ENCODE peak calls at places on chromosome 4, in ten cellular contexts. One of them, this sample, is unnamed.

GRCh38 chr4:52198356-52198755 is 147.3 kb downstream of the SPATA18 start:
- DNase-seq in uterus: no peak
- DNase-seq in sigmoid colon: no peak
- DNase-seq in esophagus squamous epithelium: no peak
- DNase-seq in body of pancreas: no peak
- DNase-seq in K562: no peak
- DNase-seq in tibial nerve: no peak
- DNase-seq in IMR-90: no peak
- DNase-seq in ovary: no peak
- DNase-seq in A549: no peak
- DNase-seq in this sample: no peak

GRCh38 chr4:186771624-186772023 is 48.0 kb upstream of the FAT1 start:
- DNase-seq in IMR-90: peak
- DNase-seq in K562: no peak
- DNase-seq in esophagus squamous epithelium: no peak
- DNase-seq in tibial nerve: no peak
- DNase-seq in body of pancreas: no peak
- DNase-seq in A549: no peak
- DNase-seq in ovary: no peak
- DNase-seq in sigmoid colon: no peak
- DNase-seq in uterus: no peak
- DNase-seq in this sample: no peak

GRCh38 chr4:113758361-113758760 is 3.2 kb downstream of the CAMK2D start:
- DNase-seq in IMR-90: peak
- DNase-seq in esophagus squamous epithelium: no peak
- DNase-seq in uterus: no peak
- DNase-seq in body of pancreas: no peak
- DNase-seq in K562: no peak
- DNase-seq in A549: no peak
- DNase-seq in ovary: no peak
- DNase-seq in tibial nerve: no peak
- DNase-seq in sigmoid colon: no peak
- DNase-seq in this sample: no peak

GRCh38 chr4:7104366-7105031 is 36.6 kb upstream of the GRPEL1 start:
- DNase-seq in sigmoid colon: no peak
- DNase-seq in ovary: no peak
- DNase-seq in IMR-90: no peak
- DNase-seq in tibial nerve: no peak
- DNase-seq in body of pancreas: no peak
- DNase-seq in esophagus squamous epithelium: no peak
- DNase-seq in uterus: no peak
- DNase-seq in K562: no peak
- DNase-seq in A549: no peak
- DNase-seq in this sample: no peak

GRCh38 chr4:166981847-166982246 is 252.4 kb downstream of the SPOCK3 start:
- DNase-seq in ovary: no peak
- DNase-seq in esophagus squamous epithelium: no peak
- DNase-seq in A549: no peak
- DNase-seq in sigmoid colon: no peak
- DNase-seq in body of pancreas: no peak
- DNase-seq in IMR-90: no peak
- DNase-seq in K562: no peak
- DNase-seq in tibial nerve: no peak
- DNase-seq in uterus: no peak
- DNase-seq in this sample: no peak

GRCh38 chr4:64538219-64538618 is 129.0 kb upstream of the TECRL start:
- DNase-seq in A549: no peak
- DNase-seq in body of pancreas: no peak
- DNase-seq in sigmoid colon: no peak
- DNase-seq in K562: no peak
- DNase-seq in ovary: no peak
- DNase-seq in IMR-90: no peak
- DNase-seq in tibial nerve: no peak
- DNase-seq in esophagus squamous epithelium: no peak
- DNase-seq in uterus: no peak
- DNase-seq in this sample: no peak

GRCh38 chr4:103201724-103202123 is 3.6 kb upstream of the CENPE start:
- DNase-seq in IMR-90: no peak
- DNase-seq in esophagus squamous epithelium: no peak
- DNase-seq in uterus: no peak
- DNase-seq in sigmoid colon: no peak
- DNase-seq in K562: no peak
- DNase-seq in tibial nerve: no peak
- DNase-seq in A549: no peak
- DNase-seq in ovary: no peak
- DNase-seq in body of pancreas: no peak
- DNase-seq in this sample: no peak

GRCh38 chr4:155903453-155903852 is at the start of gene TDO2:
- DNase-seq in ovary: no peak
- DNase-seq in uterus: no peak
- DNase-seq in K562: no peak
- DNase-seq in esophagus squamous epithelium: no peak
- DNase-seq in tibial nerve: no peak
- DNase-seq in body of pancreas: no peak
- DNase-seq in A549: no peak
- DNase-seq in IMR-90: no peak
- DNase-seq in sigmoid colon: no peak
- DNase-seq in this sample: no peak

GRCh38 chr4:6608758-6609414 is 31.6 kb upstream of the MRFAP1 start:
- DNase-seq in sigmoid colon: no peak
- DNase-seq in ovary: no peak
- DNase-seq in body of pancreas: no peak
- DNase-seq in tibial nerve: no peak
- DNase-seq in A549: no peak
- DNase-seq in IMR-90: no peak
- DNase-seq in uterus: no peak
- DNase-seq in K562: peak
- DNase-seq in esophagus squamous epithelium: no peak
- DNase-seq in this sample: no peak

GRCh38 chr4:89248879-89249281 is 58.7 kb downstream of the GPRIN3 start:
- DNase-seq in A549: no peak
- DNase-seq in body of pancreas: peak
- DNase-seq in esophagus squamous epithelium: no peak
- DNase-seq in sigmoid colon: no peak
- DNase-seq in tibial nerve: no peak
- DNase-seq in K562: no peak
- DNase-seq in IMR-90: no peak
- DNase-seq in ovary: no peak
- DNase-seq in uterus: no peak
- DNase-seq in this sample: no peak

GRCh38 chr4:5863461-5864113 is 29.3 kb downstream of the CRMP1 start:
- DNase-seq in esophagus squamous epithelium: no peak
- DNase-seq in ovary: no peak
- DNase-seq in K562: no peak
- DNase-seq in uterus: no peak
- DNase-seq in IMR-90: peak
- DNase-seq in A549: peak
- DNase-seq in body of pancreas: no peak
- DNase-seq in tibial nerve: no peak
- DNase-seq in sigmoid colon: no peak
- DNase-seq in this sample: no peak

GRCh38 chr4:45453258-45453841 is 670.5 kb downstream of the GABRG1 start:
- DNase-seq in uterus: no peak
- DNase-seq in esophagus squamous epithelium: no peak
- DNase-seq in K562: no peak
- DNase-seq in sigmoid colon: no peak
- DNase-seq in tibial nerve: no peak
- DNase-seq in body of pancreas: no peak
- DNase-seq in IMR-90: no peak
- DNase-seq in ovary: no peak
- DNase-seq in A549: no peak
- DNase-seq in this sample: no peak
- TF ChIP-seq CTCF in uterus: no peak
- TF ChIP-seq CTCF in esophagus squamous epithelium: no peak
- TF ChIP-seq CTCF in K562: no peak
- TF ChIP-seq CTCF in sigmoid colon: peak
- TF ChIP-seq CTCF in tibial nerve: peak
- TF ChIP-seq CTCF in body of pancreas: peak
- TF ChIP-seq CTCF in IMR-90: peak
- TF ChIP-seq CTCF in ovary: no peak
- TF ChIP-seq CTCF in A549: no peak
- TF ChIP-seq CTCF in this sample: no peak

GRCh38 chr4:56272003-56272402 is 115.3 kb downstream of the AASDH start:
- DNase-seq in esophagus squamous epithelium: no peak
- DNase-seq in A549: no peak
- DNase-seq in K562: no peak
- DNase-seq in uterus: no peak
- DNase-seq in body of pancreas: no peak
- DNase-seq in tibial nerve: no peak
- DNase-seq in IMR-90: no peak
- DNase-seq in sigmoid colon: no peak
- DNase-seq in ovary: no peak
- DNase-seq in this sample: no peak
- TF ChIP-seq POLR2A in esophagus squamous epithelium: no peak
- TF ChIP-seq POLR2A in A549: no peak
- TF ChIP-seq POLR2A in K562: no peak
- TF ChIP-seq POLR2A in uterus: no peak
- TF ChIP-seq POLR2A in body of pancreas: no peak
- TF ChIP-seq POLR2A in tibial nerve: no peak
- TF ChIP-seq POLR2A in IMR-90: no peak
- TF ChIP-seq POLR2A in sigmoid colon: no peak
- TF ChIP-seq POLR2A in ovary: no peak
- TF ChIP-seq POLR2A in this sample: no peak

GRCh38 chr4:146053901-146054300 is 115.3 kb upstream of the ZNF827 start:
- DNase-seq in IMR-90: peak
- DNase-seq in A549: no peak
- DNase-seq in body of pancreas: no peak
- DNase-seq in uterus: no peak
- DNase-seq in tibial nerve: no peak
- DNase-seq in esophagus squamous epithelium: no peak
- DNase-seq in sigmoid colon: no peak
- DNase-seq in ovary: no peak
- DNase-seq in K562: no peak
- DNase-seq in this sample: no peak

GRCh38 chr4:146054676-146055075 is 116.1 kb upstream of the ZNF827 start:
- DNase-seq in uterus: no peak
- DNase-seq in K562: no peak
- DNase-seq in A549: no peak
- DNase-seq in esophagus squamous epithelium: no peak
- DNase-seq in IMR-90: no peak
- DNase-seq in body of pancreas: no peak
- DNase-seq in ovary: no peak
- DNase-seq in tibial nerve: no peak
- DNase-seq in sigmoid colon: no peak
- DNase-seq in this sample: no peak

GRCh38 chr4:146051724-146052396 is 113.2 kb upstream of the ZNF827 start:
- DNase-seq in esophagus squamous epithelium: no peak
- DNase-seq in tibial nerve: no peak
- DNase-seq in IMR-90: peak
- DNase-seq in ovary: no peak
- DNase-seq in body of pancreas: no peak
- DNase-seq in K562: no peak
- DNase-seq in uterus: no peak
- DNase-seq in sigmoid colon: no peak
- DNase-seq in A549: no peak
- DNase-seq in this sample: no peak

GRCh38 chr4:146049802-146050201 is 111.2 kb upstream of the ZNF827 start:
- DNase-seq in uterus: no peak
- DNase-seq in esophagus squamous epithelium: no peak
- DNase-seq in tibial nerve: no peak
- DNase-seq in A549: no peak
- DNase-seq in IMR-90: no peak
- DNase-seq in body of pancreas: no peak
- DNase-seq in K562: peak
- DNase-seq in sigmoid colon: no peak
- DNase-seq in ovary: no peak
- DNase-seq in this sample: no peak
- TF ChIP-seq CTCF in uterus: no peak
- TF ChIP-seq CTCF in esophagus squamous epithelium: no peak
- TF ChIP-seq CTCF in tibial nerve: no peak
- TF ChIP-seq CTCF in A549: no peak
- TF ChIP-seq CTCF in IMR-90: no peak
- TF ChIP-seq CTCF in body of pancreas: no peak
- TF ChIP-seq CTCF in K562: no peak
- TF ChIP-seq CTCF in sigmoid colon: no peak
- TF ChIP-seq CTCF in ovary: no peak
- TF ChIP-seq CTCF in this sample: no peak

GRCh38 chr4:10091531-10092181 is 24.9 kb downstream of the WDR1 start:
- DNase-seq in esophagus squamous epithelium: no peak
- DNase-seq in sigmoid colon: no peak
- DNase-seq in IMR-90: no peak
- DNase-seq in body of pancreas: no peak
- DNase-seq in A549: no peak
- DNase-seq in tibial nerve: no peak
- DNase-seq in ovary: no peak
- DNase-seq in K562: peak
- DNase-seq in uterus: no peak
- DNase-seq in this sample: peak

GRCh38 chr4:10090467-10091250 is 25.9 kb downstream of the WDR1 start:
- DNase-seq in body of pancreas: no peak
- DNase-seq in sigmoid colon: no peak
- DNase-seq in K562: no peak
- DNase-seq in tibial nerve: no peak
- DNase-seq in IMR-90: no peak
- DNase-seq in ovary: no peak
- DNase-seq in uterus: no peak
- DNase-seq in esophagus squamous epithelium: no peak
- DNase-seq in A549: no peak
- DNase-seq in this sample: no peak

GRCh38 chr4:10093801-10094552 is 22.6 kb downstream of the WDR1 start:
- DNase-seq in A549: no peak
- DNase-seq in ovary: peak
- DNase-seq in body of pancreas: no peak
- DNase-seq in IMR-90: peak
- DNase-seq in tibial nerve: no peak
- DNase-seq in uterus: no peak
- DNase-seq in esophagus squamous epithelium: no peak
- DNase-seq in K562: no peak
- DNase-seq in sigmoid colon: no peak
- DNase-seq in this sample: no peak

GRCh38 chr4:10093273-10093621 is 23.4 kb downstream of the WDR1 start:
- DNase-seq in tibial nerve: no peak
- DNase-seq in esophagus squamous epithelium: no peak
- DNase-seq in A549: no peak
- DNase-seq in sigmoid colon: no peak
- DNase-seq in K562: no peak
- DNase-seq in uterus: no peak
- DNase-seq in body of pancreas: no peak
- DNase-seq in IMR-90: no peak
- DNase-seq in ovary: no peak
- DNase-seq in this sample: no peak

DNA sequence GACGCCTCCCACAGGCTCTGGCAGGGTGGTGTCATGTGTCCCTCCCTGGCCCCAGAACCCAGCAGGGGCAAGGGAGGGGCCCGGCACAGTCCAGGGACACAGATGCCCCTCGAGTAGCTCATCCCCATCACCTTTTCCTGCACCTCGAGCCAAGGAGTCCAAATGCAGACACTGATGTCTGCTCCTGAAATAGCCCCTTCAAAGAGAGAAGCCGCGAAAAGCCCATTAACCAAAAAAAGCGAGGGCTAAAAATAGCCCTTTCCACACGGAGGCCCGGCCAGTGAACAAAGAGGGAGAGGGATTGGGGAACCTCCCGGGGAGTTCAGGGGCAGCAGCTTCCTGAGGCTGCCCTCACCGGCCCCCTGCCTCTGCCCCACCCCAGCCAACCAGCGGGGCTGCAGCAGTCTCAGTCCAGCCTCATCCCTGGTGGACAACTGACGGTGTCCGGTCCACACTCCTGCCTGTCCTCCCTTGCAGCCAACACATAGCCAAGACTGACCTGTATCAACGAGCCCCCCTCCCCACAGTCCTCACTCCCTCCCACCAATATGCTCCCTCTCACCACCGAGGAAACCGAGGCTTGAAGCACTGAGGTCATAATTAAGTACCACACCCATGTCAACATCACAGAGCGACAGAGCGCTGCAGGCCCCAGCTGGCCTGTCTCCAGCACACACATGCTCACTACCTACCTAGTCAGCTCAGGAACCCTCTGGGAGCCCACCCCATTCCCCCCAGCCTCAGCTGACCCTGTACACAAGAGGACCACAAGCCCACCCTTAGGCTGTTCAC is 23.9 kb downstream of the WDR1 start:
- DNase-seq in A549: no peak
- DNase-seq in ovary: no peak
- DNase-seq in K562: no peak
- DNase-seq in sigmoid colon: no peak
- DNase-seq in esophagus squamous epithelium: no peak
- DNase-seq in uterus: no peak
- DNase-seq in IMR-90: no peak
- DNase-seq in tibial nerve: no peak
- DNase-seq in body of pancreas: no peak
- DNase-seq in this sample: no peak
- TF ChIP-seq POLR2A in A549: no peak
- TF ChIP-seq POLR2A in ovary: no peak
- TF ChIP-seq POLR2A in K562: no peak
- TF ChIP-seq POLR2A in sigmoid colon: no peak
- TF ChIP-seq POLR2A in esophagus squamous epithelium: no peak
- TF ChIP-seq POLR2A in uterus: no peak
- TF ChIP-seq POLR2A in IMR-90: no peak
- TF ChIP-seq POLR2A in tibial nerve: no peak
- TF ChIP-seq POLR2A in body of pancreas: no peak
- TF ChIP-seq POLR2A in this sample: no peak

This sample was measured in gastrocnemius medialis.